ENCODE peak calls at places on chromosomes 1 and 21, in ten cellular contexts. Q, J, N, Z, S, O, A, U, P and Y are unnamed samples.

GRCh38 chr1:178098262-178098661 is 4.4 kb downstream of the RASAL2 start:
- DNase-seq in S (no peak), O (no peak), N (no peak), Z (no peak), P (no peak), A (no peak), Q (no peak), J (no peak), U (no peak), Y (no peak)

GRCh38 chr1:153488731-153489130 is 28.3 kb upstream of the S100A7 start:
- DNase-seq in U (peak), Q (no peak), Z (peak), P (no peak), A (peak), N (peak), S (no peak), O (no peak), J (no peak), Y (no peak)

GRCh38 chr21:33025471-33026298 is at the start of gene OLIG2:
- DNase-seq in Z (no peak), N (peak), U (peak), J (no peak), A (peak), S (no peak), Q (no peak), P (peak), O (no peak), Y (no peak)

GRCh38 chr1:106571109-106571508 is 485.4 kb upstream of the PRMT6 start:
- DNase-seq in A (no peak), S (no peak), P (no peak), J (no peak), N (no peak), U (no peak), Q (no peak), O (no peak), Z (no peak), Y (no peak)

GRCh38 chr1:170678196-170678595 is 14.3 kb downstream of the PRRX1 start:
- DNase-seq in U (no peak), O (no peak), N (no peak), Q (no peak), J (no peak), A (no peak), P (no peak), S (no peak), Z (no peak), Y (no peak)

GRCh38 chr21:41961282-41961701 is 7.5 kb upstream of the C2CD2 start:
- DNase-seq in O (no peak), U (peak), P (no peak), A (no peak), Q (no peak), N (no peak), J (no peak), S (no peak), Z (no peak), Y (no peak)

GRCh38 chr1:154899041-154899440 is 29.0 kb upstream of the KCNN3 start:
- DNase-seq in U (no peak), O (no peak), Q (no peak), Z (no peak), N (no peak), A (no peak), P (no peak), J (no peak), S (no peak), Y (no peak)

GRCh38 chr1:211967704-211968103 is 67.7 kb downstream of the INTS7 start:
- DNase-seq in Z (no peak), N (no peak), Q (no peak), A (no peak), U (no peak), J (no peak), S (no peak), O (no peak), P (no peak), Y (no peak)

GRCh38 chr21:24076179-24076578 is 1531.1 kb downstream of the MRPL39 start:
- DNase-seq in J (no peak), Q (no peak), S (no peak), Z (no peak), U (no peak), N (no peak), P (no peak), A (peak), O (no peak), Y (no peak)

GRCh38 chr1:163535807-163536206 is 214.1 kb downstream of the NUF2 start:
- DNase-seq in J (no peak), Q (no peak), S (no peak), A (peak), Z (no peak), N (peak), U (peak), P (no peak), O (no peak), Y (no peak)

GRCh38 chr1:228085287-228085926 is 2.9 kb downstream of the ARF1 start:
- DNase-seq in U (no peak), A (no peak), O (no peak), P (peak), J (no peak), Z (no peak), N (peak), S (no peak), Q (no peak), Y (no peak)

GRCh38 chr1:39115271-39116110 is 89.0 kb upstream of the MACF1 start:
- DNase-seq in Z (no peak), A (no peak), U (peak), Q (no peak), P (no peak), O (no peak), N (no peak), J (no peak), S (no peak), Y (no peak)

GRCh38 chr21:42830456-42831455 is 48.6 kb downstream of the WDR4 start:
- DNase-seq in O (no peak), Z (peak), P (peak), U (no peak), Q (no peak), S (no peak), N (no peak), A (no peak), J (no peak), Y (peak)

GRCh38 chr1:151416231-151416630 is 16.9 kb downstream of the PSMB4 start:
- DNase-seq in A (no peak), S (no peak), Q (no peak), N (no peak), U (peak), O (no peak), P (no peak), J (no peak), Z (no peak), Y (no peak)

GRCh38 chr1:225603538-225604354 is 49.2 kb downstream of the ENAH start:
- DNase-seq in A (no peak), P (no peak), N (peak), Z (no peak), S (no peak), O (no peak), J (no peak), U (peak), Q (no peak), Y (no peak)

GRCh38 chr1:110282395-110282794 is 56.8 kb upstream of the RBM15 start:
- DNase-seq in Q (no peak), A (no peak), O (no peak), J (no peak), S (no peak), P (no peak), Z (no peak), N (no peak), U (no peak), Y (no peak)

GRCh38 chr21:33924766-33925100 is 9.1 kb upstream of the ATP5PO start:
- DNase-seq in O (no peak), N (no peak), J (no peak), Q (no peak), S (no peak), Z (no peak), P (no peak), U (peak), A (no peak), Y (no peak)

GRCh38 chr1:183733610-183734219 is 71.2 kb upstream of the RGL1 start:
- DNase-seq in U (no peak), P (no peak), O (no peak), Z (no peak), N (no peak), S (no peak), J (no peak), A (no peak), Q (no peak), Y (no peak)

GRCh38 chr21:34018185-34018584 is 55.2 kb upstream of the MRPS6 start:
- DNase-seq in P (no peak), A (no peak), U (no peak), S (no peak), Z (no peak), Q (no peak), J (no peak), N (no peak), O (no peak), Y (no peak)

GRCh38 chr1:39573736-39574624 is 2.6 kb downstream of the PABPC4 start:
- DNase-seq in J (no peak), U (peak), Q (no peak), S (no peak), N (no peak), Z (no peak), A (peak), O (no peak), P (no peak), Y (no peak)

GRCh38 chr1:117676615-117677130 is 70.8 kb downstream of the TENT5C start:
- DNase-seq in U (no peak), O (no peak), S (no peak), A (no peak), N (no peak), Q (no peak), Z (peak), P (no peak), J (no peak), Y (no peak)

GRCh38 chr1:183604048-183604808 is 14.0 kb upstream of the NCF2 start:
- DNase-seq in J (no peak), Z (peak), P (no peak), A (no peak), U (peak), O (no peak), N (peak), S (no peak), Q (no peak), Y (no peak)

GRCh38 chr1:198465201-198466144 is 75.0 kb downstream of the ATP6V1G3 start:
- DNase-seq in Q (no peak), S (no peak), A (peak), Z (no peak), N (peak), P (no peak), J (no peak), U (peak), O (no peak), Y (no peak)

GRCh38 chr1:232352366-232352765 is 277.6 kb downstream of the SIPA1L2 start:
- DNase-seq in A (no peak), Q (no peak), S (no peak), Z (no peak), N (no peak), U (no peak), O (no peak), P (no peak), J (no peak), Y (no peak)

GRCh38 chr1:19353596-19353995 is 41.5 kb downstream of the SLC66A1 start:
- DNase-seq in A (peak), S (no peak), O (no peak), P (no peak), N (no peak), J (no peak), Z (no peak), Q (no peak), U (no peak), Y (no peak)

GRCh38 chr1:21537511-21537931 is 28.3 kb downstream of the ALPL start:
- DNase-seq in J (no peak), P (no peak), S (no peak), Q (no peak), A (no peak), O (no peak), N (no peak), Z (peak), U (no peak), Y (no peak)

GRCh38 chr1:209434066-209434465 is 149.4 kb upstream of the CAMK1G start:
- DNase-seq in U (peak), J (no peak), P (peak), O (no peak), N (peak), A (no peak), Z (no peak), Q (no peak), S (no peak), Y (no peak)

GRCh38 chr1:229661022-229661877 is 35.2 kb downstream of the URB2 start:
- DNase-seq in N (peak), S (peak), U (peak), A (peak), P (peak), Z (peak), Q (peak), O (peak), J (peak), Y (peak)

GRCh38 chr1:240308061-240308460 is 216.4 kb downstream of the FMN2 start:
- DNase-seq in O (no peak), S (no peak), Z (no peak), A (no peak), N (no peak), U (no peak), Q (no peak), J (no peak), P (no peak), Y (no peak)

GRCh38 chr1:169928438-169929209 is 34.9 kb upstream of the SCYL3 start:
- DNase-seq in Q (no peak), A (peak), Z (no peak), U (peak), N (peak), O (no peak), P (no peak), J (no peak), S (no peak), Y (no peak)

GRCh38 chr1:53122194-53122846 is 20.1 kb downstream of the SLC1A7 start:
- DNase-seq in N (no peak), Q (no peak), A (no peak), S (no peak), J (no peak), O (no peak), P (peak), Z (no peak), U (peak), Y (no peak)

GRCh38 chr1:117534995-117535467 is 70.8 kb upstream of the TENT5C start:
- DNase-seq in Q (peak), P (no peak), N (peak), Z (peak), S (no peak), A (peak), O (no peak), J (no peak), U (peak), Y (peak)

GRCh38 chr1:205834751-205835150 is 15.2 kb downstream of the PM20D1 start:
- DNase-seq in N (no peak), S (no peak), Z (no peak), U (no peak), Q (no peak), J (no peak), P (no peak), A (no peak), O (no peak), Y (no peak)